ENCODE peak calls at places on chromosomes 5 and 9, in five cellular contexts. J is epithelial cell of esophagus; W is germinal center; H is CD4-positive, CD25-positive, alpha-beta regulatory T cell; V is activated naive CD8-positive, alpha-beta T cell treated with anti-CD3 and anti-CD28 coated beads, Interleukin-2, amount 10 ng/mL, durations not matched to agents 7 days and 5 days. D is an unnamed sample.

GRCh38 chr9:76394023-76394895 is at the start of gene RFK:
- DNase-seq in J (peak), W (peak), H (peak), V (peak), D (peak)

GRCh38 chr5:181217111-181217804 is 5.8 kb upstream of the TRIM41 start:
- DNase-seq in J (peak), W (peak), H (peak), V (peak), D (peak)

GRCh38 chr9:96566401-96567202 is 53.0 kb downstream of the CDC14B start:
- DNase-seq in J (peak), W (peak), H (peak), V (peak), D (peak)

GRCh38 chr5:8332666-8333444 is 463.9 kb downstream of the MTRR start:
- DNase-seq in J (no peak), W (no peak), H (no peak), V (no peak), D (no peak)

GRCh38 chr9:3467593-3468219 is 58.1 kb downstream of the RFX3 start:
- DNase-seq in J (peak), W (peak), H (peak), V (no peak), D (peak)

GRCh38 chr5:73096239-73096575 is 24.2 kb upstream of the TMEM171 start:
- DNase-seq in J (no peak), W (no peak), H (no peak), V (no peak), D (no peak)

GRCh38 chr5:116300016-116300601 is 215.3 kb downstream of the COMMD10 start:
- DNase-seq in J (peak), W (no peak), H (no peak), V (no peak), D (no peak)

GRCh38 chr5:38426493-38426892 is 130.0 kb downstream of the LIFR start:
- DNase-seq in J (peak), W (no peak), H (no peak), V (no peak), D (no peak)

GRCh38 chr5:1552469-1553255 is 28.9 kb upstream of the LPCAT1 start:
- DNase-seq in J (peak), W (no peak), H (no peak), V (no peak), D (no peak)

GRCh38 chr9:101727621-101728524 is 10.6 kb downstream of the GRIN3A start:
- DNase-seq in J (peak), W (peak), H (no peak), V (no peak), D (no peak)

GRCh38 chr9:85136978-85137377 is 467.4 kb downstream of the NTRK2 start:
- DNase-seq in J (no peak), W (no peak), H (no peak), V (no peak), D (no peak)

GRCh38 chr9:119273984-119274665 is 95.1 kb downstream of the BRINP1 start:
- DNase-seq in J (no peak), W (no peak), H (no peak), V (no peak), D (no peak)

GRCh38 chr9:115691097-115691496 is 462.5 kb upstream of the PAPPA start:
- DNase-seq in J (peak), W (no peak), H (no peak), V (no peak), D (no peak)

GRCh38 chr9:69649566-69650260 is 22.5 kb downstream of the APBA1 start:
- DNase-seq in J (no peak), W (no peak), H (no peak), V (no peak), D (no peak)

GRCh38 chr9:108356806-108357205 is 499.0 kb downstream of the ACTL7B start:
- DNase-seq in J (no peak), W (no peak), H (no peak), V (no peak), D (no peak)